ENCODE peak calls at places on chromosomes 12 and 14, in seven cellular contexts. H, W, I, C, S, R and B are unnamed samples.
A peak's percentile ranks its signal among the peaks of the same experiment; 100 is the strongest.

GRCh38 chr12:2613674-2614073 is 181.1 kb upstream of the FKBP4 start:
- DNase-seq in R (no peak), S (no peak), I (peak; percentile 99), W (peak; percentile 96), H (no peak), C (no peak), B (no peak)

GRCh38 chr14:95340201-95340697 is 20.5 kb upstream of the CLMN start:
- DNase-seq in I (no peak), W (no peak), S (no peak), R (no peak), H (no peak), C (peak; percentile 85), B (peak; percentile 96)

GRCh38 chr14:52834440-52834842 is 43.0 kb upstream of the GNPNAT1 start:
- DNase-seq in H (no peak), R (no peak), W (peak; percentile 72), I (peak; percentile 93), S (no peak), C (no peak), B (no peak)

GRCh38 chr12:8012910-8013309 is 19.6 kb upstream of the FOXJ2 start:
- DNase-seq in S (no peak), C (no peak), H (no peak), R (no peak), W (no peak), I (no peak), B (no peak)

GRCh38 chr14:24329736-24330135 is 5.1 kb downstream of the ADCY4 start:
- DNase-seq in I (no peak), R (no peak), S (peak; percentile 70), C (no peak), H (peak; percentile 71), W (no peak), B (no peak)

GRCh38 chr14:99535448-99535847 is 54.2 kb downstream of the CCNK start:
- DNase-seq in H (no peak), C (no peak), S (no peak), R (no peak), W (no peak), I (no peak), B (no peak)

GRCh38 chr12:105047303-105047702 is 37.0 kb downstream of the ALDH1L2 start:
- DNase-seq in W (no peak), C (no peak), S (no peak), I (no peak), R (no peak), H (no peak), B (no peak)

GRCh38 chr14:76904100-76904739 is 78.0 kb downstream of the LRRC74A start:
- DNase-seq in H (no peak), S (no peak), C (no peak), I (peak; percentile 98), R (no peak), W (peak; percentile 93), B (no peak)

GRCh38 chr12:13128291-13129000 is 25.0 kb upstream of the GSG1 start:
- DNase-seq in S (no peak), H (no peak), I (no peak), W (peak; percentile 55), C (no peak), R (no peak), B (no peak)
- H3K27me3 ChIP-seq in S (no peaks in the 10 kb centered on the region), H (no peaks in the 10 kb centered on the region), I (no peaks in the 10 kb centered on the region), W (no peaks in the 10 kb centered on the region), C (no peaks in the 10 kb centered on the region), R (peaks cover 24% of the 10 kb centered on the region), B (no peaks in the 10 kb centered on the region)

DNA sequence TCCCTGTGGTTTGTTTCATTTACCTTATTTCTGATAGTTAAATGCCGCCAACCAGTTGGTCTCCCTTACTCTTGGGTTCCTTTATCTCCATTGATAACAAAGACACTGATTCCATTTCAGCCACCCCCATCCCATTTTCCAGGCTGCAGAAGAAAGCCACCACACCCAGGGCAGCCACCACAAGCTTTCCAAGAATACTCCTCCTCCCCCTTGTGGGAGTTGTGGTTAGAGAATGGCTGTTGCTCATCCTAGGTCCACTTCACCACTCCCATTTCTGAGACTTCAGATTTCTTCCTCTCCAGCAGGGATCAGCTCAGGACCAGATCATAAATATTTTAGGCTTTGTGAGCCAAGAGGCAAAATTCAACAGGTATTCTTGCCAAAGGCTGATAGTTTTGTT is 73.9 kb downstream of the ANO4 start:
- DNase-seq in C (no peak), S (no peak), W (peak; percentile 11), R (no peak), I (peak; percentile 23), H (no peak), B (no peak)
- TF ChIP-seq CTCF in C (no peak), S (no peak), W (peak; percentile 11), R (no peak), I (no peak), H (no peak), B (no peak)

DNA sequence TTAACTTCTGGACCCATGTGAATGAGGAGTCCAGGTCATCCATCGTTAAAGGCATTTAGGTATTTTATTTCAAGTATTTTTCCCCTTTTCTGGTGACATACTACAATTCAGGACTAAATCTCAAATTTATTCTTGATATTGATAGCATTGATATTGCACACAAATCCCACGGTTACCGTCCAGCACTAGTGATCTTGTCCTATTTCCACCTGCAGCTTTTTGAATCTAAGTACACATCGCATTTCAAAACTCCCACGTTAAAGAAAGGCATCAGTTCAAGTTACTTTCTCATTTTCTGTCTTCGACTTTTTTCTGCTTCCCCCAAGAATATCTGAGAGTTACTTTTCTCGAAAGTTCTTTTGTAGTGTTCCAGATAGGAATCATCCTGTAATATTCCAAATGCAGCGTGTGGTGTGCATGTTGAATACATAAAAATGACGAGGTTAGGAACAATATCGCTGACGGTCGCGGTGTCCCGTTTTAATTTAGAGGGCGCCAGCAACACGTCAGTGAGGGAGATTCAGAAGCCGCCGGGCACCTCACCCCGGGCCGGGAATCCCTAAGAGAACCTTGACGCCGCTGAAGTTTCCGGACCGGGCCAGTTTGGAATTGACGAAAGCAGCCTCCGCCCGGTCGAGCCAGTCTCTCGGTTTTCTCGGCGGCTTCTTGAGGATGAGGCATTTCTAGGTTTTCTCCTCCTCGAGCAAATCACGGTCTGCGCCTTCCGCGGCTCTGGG is 569 bp upstream of the RGS6 start:
- DNase-seq in R (no peak), H (no peak), I (no peak), C (no peak), W (no peak), S (no peak), B (no peak)
- H3K27me3 ChIP-seq in R (peaks cover 54% of the 10 kb centered on the region), H (peaks cover 17% of the 10 kb centered on the region), I (peaks cover 30% of the 10 kb centered on the region), C (peaks cover 13% of the 10 kb centered on the region), W (peaks cover 11% of the 10 kb centered on the region), S (peaks cover 9% of the 10 kb centered on the region), B (no peaks in the 10 kb centered on the region)

GRCh38 chr12:52976574-52977071 is 27.7 kb downstream of the KRT18 start:
- DNase-seq in I (peak; percentile 70), R (no peak), C (no peak), W (peak; percentile 72), S (no peak), H (no peak), B (no peak)

GRCh38 chr12:52975204-52975603 is 26.3 kb downstream of the KRT18 start:
- DNase-seq in S (no peak), W (no peak), R (no peak), H (no peak), C (no peak), I (peak; percentile 55), B (no peak)

GRCh38 chr12:52971701-52972329 is 22.9 kb downstream of the KRT18 start:
- DNase-seq in I (peak; percentile 75), S (no peak), H (no peak), R (no peak), W (peak; percentile 41), C (no peak), B (peak; percentile 23)

GRCh38 chr12:52977195-52977594 is 28.3 kb downstream of the KRT18 start:
- DNase-seq in H (no peak), I (no peak), W (peak; percentile 8), R (no peak), C (no peak), S (no peak), B (no peak)

DNA sequence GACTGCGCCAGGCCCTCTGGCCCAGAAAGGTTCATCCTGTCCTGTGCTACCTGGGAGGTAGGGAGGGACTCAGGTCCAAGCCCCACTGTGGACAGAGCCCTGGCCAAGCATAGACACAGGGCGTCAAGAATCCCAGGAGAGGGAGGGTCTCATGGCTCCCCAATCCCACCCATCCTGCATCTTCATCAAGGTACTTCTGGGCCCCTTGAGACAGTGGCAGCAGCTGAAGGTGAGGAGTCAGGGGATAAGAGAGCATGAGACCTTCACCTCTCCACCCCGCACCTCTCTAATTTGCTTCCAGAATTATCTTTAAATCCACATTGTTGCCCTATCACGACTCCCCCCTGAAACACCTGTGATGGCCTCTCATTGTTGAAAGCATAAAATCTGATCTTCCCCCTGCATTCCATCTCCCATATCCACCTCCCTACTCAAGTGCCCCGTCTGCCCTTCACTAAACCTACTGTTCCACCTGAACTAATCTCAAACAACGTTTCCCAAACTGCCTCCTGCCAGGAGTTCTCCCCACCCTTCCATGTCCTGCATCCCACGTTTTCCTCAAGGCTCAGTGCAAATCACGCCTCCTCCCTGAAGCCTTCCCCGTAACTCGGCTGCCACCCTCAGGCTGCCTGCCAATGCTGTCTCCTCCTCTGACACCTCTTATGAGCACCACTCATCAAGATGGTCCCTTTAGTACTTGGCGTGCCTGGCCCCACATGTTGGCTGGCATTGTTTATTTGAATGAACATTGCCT is 27.1 kb downstream of the KRT18 start:
- DNase-seq in W (no peak), R (no peak), S (no peak), I (peak; percentile 27), H (no peak), C (peak; percentile 57), B (no peak)
- TF ChIP-seq CTCF in W (no peak), R (no peak), S (no peak), I (peak; percentile 38), H (no peak), C (no peak), B (no peak)

GRCh38 chr12:57723630-57723962 is 14.9 kb downstream of the AGAP2 start:
- DNase-seq in S (no peak), R (no peak), W (no peak), H (no peak), C (no peak), I (no peak), B (no peak)

GRCh38 chr12:57724936-57725740 is 13.4 kb downstream of the AGAP2 start:
- DNase-seq in W (no peak), R (no peak), I (no peak), H (no peak), C (no peak), S (no peak), B (no peak)

GRCh38 chr12:57722716-57723629 is 15.6 kb downstream of the AGAP2 start:
- DNase-seq in S (no peak), C (no peak), I (no peak), W (no peak), R (no peak), H (no peak), B (no peak)

GRCh38 chr12:57725851-57726150 is 12.7 kb downstream of the AGAP2 start:
- DNase-seq in C (no peak), I (no peak), R (no peak), W (no peak), H (no peak), S (no peak), B (no peak)

GRCh38 chr12:57724003-57724935 is 14.3 kb downstream of the AGAP2 start:
- DNase-seq in R (no peak), W (no peak), H (no peak), C (no peak), S (no peak), I (no peak), B (no peak)
- H3K27me3 ChIP-seq in R (no peaks in the 10 kb centered on the region), W (peaks cover under 1% of the 10 kb centered on the region), H (no peaks in the 10 kb centered on the region), C (no peaks in the 10 kb centered on the region), S (no peaks in the 10 kb centered on the region), I (no peaks in the 10 kb centered on the region), B (no peaks in the 10 kb centered on the region)